ENCODE peak calls at places on chromosomes 16 and 17, in seven cellular contexts. N, R, Z, F, X, J and H are unnamed samples. For H3K36me3, the result is how much of the 10 kb centered on the place peaks cover.

GRCh38 chr17:62703269-62703775 is 75.9 kb downstream of the MRC2 start:
- DNase-seq in N (no peak), R (peak), Z (peak), F (no peak), X (no peak), J (no peak), H (peak)

GRCh38 chr16:82987767-82988166 is 361.0 kb downstream of the CDH13 start:
- DNase-seq in N (no peak), R (peak), Z (no peak), F (no peak), X (no peak), J (no peak), H (no peak)

GRCh38 chr17:46963571-46963970 is 15.5 kb downstream of the RPRML start:
- DNase-seq in N (no peak), R (no peak), Z (no peak), F (no peak), X (no peak), J (no peak), H (no peak)

GRCh38 chr17:4375039-4375748 is 8.7 kb upstream of the UBE2G1 start:
- DNase-seq in N (no peak), R (no peak), Z (no peak), F (no peak), X (no peak), J (peak), H (no peak)

GRCh38 chr17:66540131-66540781 is 237.8 kb downstream of the PRKCA start:
- DNase-seq in N (peak), R (peak), Z (no peak), F (peak), X (peak), J (no peak), H (peak)

GRCh38 chr16:83954577-83955016 is 1.6 kb downstream of the OSGIN1 start:
- DNase-seq in N (no peak), R (peak), Z (no peak), F (peak), X (no peak), J (no peak), H (peak)

GRCh38 chr16:963913-964695 is 6.7 kb downstream of the LMF1 start:
- DNase-seq in N (no peak), R (no peak), Z (peak), F (no peak), X (no peak), J (no peak), H (no peak)

GRCh38 chr16:69107311-69107962 is 2.0 kb downstream of the HAS3 start:
- DNase-seq in N (peak), R (peak), Z (peak), F (peak), X (peak), J (no peak), H (no peak)

GRCh38 chr17:48472485-48473281 is 42.7 kb upstream of the SKAP1 start:
- DNase-seq in N (peak), R (peak), Z (no peak), F (peak), X (no peak), J (no peak), H (no peak)

GRCh38 chr17:33858121-33858520 is 397.0 kb upstream of the CCL2 start:
- DNase-seq in N (no peak), R (no peak), Z (no peak), F (peak), X (no peak), J (no peak), H (no peak)

GRCh38 chr16:49494386-49495150 is 121.0 kb downstream of the C16orf78 start:
- DNase-seq in N (no peak), R (no peak), Z (no peak), F (no peak), X (no peak), J (no peak), H (no peak)

GRCh38 chr16:57044931-57045693 is 47.3 kb upstream of the CPNE2 start:
- DNase-seq in N (no peak), R (no peak), Z (no peak), F (no peak), X (no peak), J (no peak), H (no peak)

GRCh38 chr17:48555183-48555615 is 10.3 kb upstream of the HOXB2 start:
- DNase-seq in N (no peak), R (peak), Z (peak), F (no peak), X (no peak), J (no peak), H (no peak)

GRCh38 chr17:57341611-57342010 is 85.3 kb downstream of the MSI2 start:
- DNase-seq in N (no peak), R (no peak), Z (no peak), F (no peak), X (no peak), J (no peak), H (no peak)

GRCh38 chr16:81442220-81442908 is 2.2 kb upstream of the CMIP start:
- DNase-seq in N (no peak), R (no peak), Z (no peak), F (no peak), X (no peak), J (no peak), H (no peak)

GRCh38 chr16:81259916-81260315 is 21.4 kb downstream of the BCO1 start:
- DNase-seq in N (no peak), R (peak), Z (no peak), F (no peak), X (no peak), J (no peak), H (no peak)

GRCh38 chr17:68378202-68379149 is 78.8 kb downstream of the WIPI1 start:
- DNase-seq in N (peak), R (peak), Z (peak), F (peak), X (no peak), J (no peak), H (peak)

GRCh38 chr16:48156790-48157209 is 1.0 kb upstream of the ABCC12 start:
- DNase-seq in N (peak), R (peak), Z (peak), F (peak), X (peak), J (no peak), H (peak)

GRCh38 chr16:28590384-28591340 is 6.2 kb downstream of the SULT1A2 start:
- DNase-seq in N (no peak), R (no peak), Z (no peak), F (no peak), X (no peak), J (no peak), H (no peak)

GRCh38 chr16:85018529-85019236 is 7.3 kb upstream of the ZDHHC7 start:
- DNase-seq in N (no peak), R (no peak), Z (no peak), F (no peak), X (no peak), J (no peak), H (no peak)

GRCh38 chr17:67862614-67863217 is 37.4 kb downstream of the BPTF start:
- DNase-seq in N (peak), R (peak), Z (no peak), F (peak), X (no peak), J (no peak), H (no peak)

GRCh38 chr17:75823257-75824041 is 20.8 kb downstream of the UNC13D start:
- DNase-seq in N (no peak), R (no peak), Z (no peak), F (no peak), X (no peak), J (no peak), H (no peak)

GRCh38 chr16:29983420-29984136 is 9.9 kb downstream of the TAOK2 start:
- DNase-seq in N (no peak), R (peak), Z (no peak), F (no peak), X (no peak), J (no peak), H (peak)

GRCh38 chr17:44331249-44331760 is 6.7 kb upstream of the SLC25A39 start:
- DNase-seq in N (peak), R (peak), Z (peak), F (peak), X (peak), J (no peak), H (peak)

GRCh38 chr17:80107231-80108021 is 6.0 kb downstream of the GAA start:
- DNase-seq in N (no peak), R (no peak), Z (no peak), F (no peak), X (no peak), J (no peak), H (no peak)

GRCh38 chr17:47239663-47240374 is 13.8 kb upstream of the ITGB3 start:
- DNase-seq in N (no peak), R (peak), Z (peak), F (no peak), X (no peak), J (peak), H (peak)

GRCh38 chr16:21260870-21261791 is 17.0 kb downstream of the CRYM start:
- DNase-seq in N (no peak), R (peak), Z (peak), F (no peak), X (no peak), J (no peak), H (peak)

GRCh38 chr16:77918792-77919707 is 103.3 kb upstream of the CLEC3A start:
- DNase-seq in N (no peak), R (no peak), Z (peak), F (no peak), X (no peak), J (no peak), H (no peak)

GRCh38 chr17:65013613-65014391 is 42.7 kb downstream of the GNA13 start:
- DNase-seq in N (no peak), R (peak), Z (no peak), F (peak), X (no peak), J (no peak), H (peak)

GRCh38 chr17:74360993-74361612 is 565 bp downstream of the BTBD17 start:
- DNase-seq in N (peak), R (no peak), Z (no peak), F (peak), X (peak), J (no peak), H (no peak)

GRCh38 chr16:3467182-3467581 is 23.7 kb downstream of the NAA60 start:
- DNase-seq in N (no peak), R (no peak), Z (no peak), F (no peak), X (no peak), J (no peak), H (no peak)

GRCh38 chr16:78461496-78461938 is 362.1 kb downstream of the WWOX start:
- DNase-seq in N (no peak), R (no peak), Z (no peak), F (no peak), X (no peak), J (no peak), H (peak)

GRCh38 chr17:57747221-57748017 is 2.3 kb upstream of the CCDC182 start:
- DNase-seq in N (peak), R (peak), Z (peak), F (peak), X (no peak), J (no peak), H (peak)

GRCh38 chr16:87635541-87636049 is 33.3 kb downstream of the JPH3 start:
- DNase-seq in N (peak), R (peak), Z (peak), F (peak), X (peak), J (no peak), H (peak)

GRCh38 chr17:13560935-13561334 is 40.8 kb downstream of the HS3ST3A1 start:
- DNase-seq in N (no peak), R (no peak), Z (no peak), F (no peak), X (no peak), J (no peak), H (no peak)

GRCh38 chr17:13562271-13562800 is 39.4 kb downstream of the HS3ST3A1 start:
- DNase-seq in N (no peak), R (peak), Z (no peak), F (no peak), X (no peak), J (no peak), H (peak)

GRCh38 chr17:13563916-13564315 is 37.8 kb downstream of the HS3ST3A1 start:
- DNase-seq in N (no peak), R (no peak), Z (no peak), F (no peak), X (no peak), J (no peak), H (no peak)

GRCh38 chr17:13558588-13558987 is 43.1 kb downstream of the HS3ST3A1 start:
- DNase-seq in N (no peak), R (peak), Z (no peak), F (no peak), X (no peak), J (no peak), H (no peak)

DNA sequence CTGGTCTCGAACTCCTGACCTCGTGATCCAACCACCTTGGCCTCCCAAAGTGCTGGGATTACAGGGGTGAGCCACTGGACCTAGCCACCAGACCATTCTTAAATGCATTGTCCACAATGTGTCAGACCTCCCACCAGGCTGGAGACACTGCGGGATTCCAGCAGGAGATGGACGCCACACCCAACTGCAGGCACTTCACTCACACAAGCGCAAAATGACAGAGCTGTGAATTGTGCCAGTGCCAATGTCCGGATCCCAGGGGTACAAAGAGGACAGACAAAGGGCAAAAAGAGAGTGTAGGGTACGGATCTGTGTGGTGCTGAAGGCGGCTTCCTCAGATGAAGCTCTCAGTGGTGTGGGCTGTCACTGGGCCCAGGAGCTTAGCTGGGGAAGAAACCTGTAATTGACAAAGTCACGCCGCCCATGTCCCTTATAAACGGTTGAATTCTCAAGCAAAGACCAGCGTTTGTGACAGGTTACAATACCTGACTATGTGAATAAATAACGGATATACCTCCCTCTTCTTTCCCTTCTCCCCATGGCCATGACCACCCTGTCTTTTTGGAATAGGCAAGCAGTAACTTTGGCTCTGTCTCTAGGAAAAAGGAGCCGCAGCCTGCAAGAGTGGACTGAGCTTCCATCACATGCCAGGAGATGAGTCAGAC is 40.0 kb downstream of the HS3ST3A1 start:
- DNase-seq in N (no peak), R (no peak), Z (no peak), F (no peak), X (no peak), J (no peak), H (no peak)
- H3K9ac ChIP-seq in N (no peak), R (peak), Z (no peak), F (no peak), X (no peak), J (no peak), H (peak)

GRCh38 chr17:7317161-7317803 is 2.1 kb upstream of the GPS2 start:
- DNase-seq in N (no peak), R (no peak), Z (no peak), F (no peak), X (no peak), J (no peak), H (no peak)
- H3K36me3 ChIP-seq in N (under half), R (under half), Z (under half), F (under half), X (half or more), J (under half), H (half or more)

DNA sequence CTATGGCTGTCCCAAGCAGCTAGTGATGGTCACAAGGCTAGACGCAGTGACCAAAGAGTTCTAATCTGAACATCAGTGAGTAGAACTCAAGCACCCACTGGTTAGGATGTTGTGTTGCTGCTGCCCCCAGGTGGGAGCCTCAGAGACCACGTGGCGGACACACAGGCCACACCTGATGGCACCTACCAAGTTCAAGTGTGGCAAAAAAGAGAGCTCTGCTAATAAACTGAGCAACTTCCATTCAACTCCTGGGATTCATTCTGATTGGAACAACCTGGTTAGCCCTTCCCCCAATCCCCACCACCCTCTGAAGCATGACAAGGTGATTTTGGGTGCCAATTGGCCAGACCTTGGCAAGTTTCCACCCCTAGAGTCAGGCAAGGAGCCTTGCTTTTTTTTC is 3.5 kb upstream of the LCMT1 start:
- DNase-seq in N (no peak), R (no peak), Z (no peak), F (peak), X (no peak), J (no peak), H (no peak)
- H3K9ac ChIP-seq in N (no peak), R (no peak), Z (no peak), F (no peak), X (no peak), J (no peak), H (no peak)

GRCh38 chr17:82085931-82086764 is 11.9 kb downstream of the FASN start:
- DNase-seq in N (no peak), R (no peak), Z (no peak), F (no peak), X (no peak), J (no peak), H (no peak)

GRCh38 chr17:82089723-82090548 is 8.1 kb downstream of the FASN start:
- DNase-seq in N (no peak), R (no peak), Z (no peak), F (no peak), X (no peak), J (no peak), H (no peak)

GRCh38 chr17:82088838-82089722 is 9.0 kb downstream of the FASN start:
- DNase-seq in N (no peak), R (no peak), Z (no peak), F (no peak), X (no peak), J (no peak), H (no peak)

GRCh38 chr17:82086941-82087906 is 10.8 kb downstream of the FASN start:
- DNase-seq in N (no peak), R (no peak), Z (no peak), F (no peak), X (no peak), J (no peak), H (no peak)

GRCh38 chr17:82087961-82088837 is 9.8 kb downstream of the FASN start:
- DNase-seq in N (no peak), R (no peak), Z (no peak), F (no peak), X (no peak), J (no peak), H (no peak)
- H3K36me3 ChIP-seq in N (under half), R (under half), Z (half or more), F (half or more), X (half or more), J (under half), H (half or more)

DNA sequence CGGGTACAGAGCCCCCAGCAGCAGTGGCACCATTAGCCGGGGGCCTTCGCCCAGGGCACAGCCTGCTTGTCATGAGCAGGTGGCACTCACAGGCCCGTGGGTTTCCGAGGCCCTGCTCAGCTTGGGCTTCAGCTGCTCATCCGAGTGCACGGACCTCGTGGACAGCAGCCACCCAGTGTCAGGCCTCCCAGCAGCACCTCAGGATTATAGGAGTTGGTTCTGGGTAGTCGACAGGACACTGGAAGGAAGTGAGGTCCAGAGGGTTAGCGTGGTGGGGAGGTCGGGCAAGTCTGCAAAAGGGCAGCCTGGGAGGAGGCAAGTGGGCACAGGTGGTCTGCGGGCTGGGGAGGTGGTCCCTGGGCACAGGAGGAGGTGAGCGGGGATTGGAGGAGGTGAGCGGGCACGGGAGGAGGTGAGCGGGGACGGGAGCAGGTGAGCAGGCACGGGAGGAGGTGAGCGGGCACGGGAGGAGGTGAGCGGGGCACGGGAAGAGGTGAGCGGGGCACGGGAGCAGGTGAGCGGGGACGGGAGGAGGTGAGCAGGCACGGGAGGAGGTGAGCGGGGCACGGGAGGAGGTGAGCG is 5.1 kb upstream of the CPNE7 start:
- DNase-seq in N (no peak), R (no peak), Z (no peak), F (no peak), X (no peak), J (no peak), H (no peak)
- H3K9ac ChIP-seq in N (no peak), R (no peak), Z (no peak), F (no peak), X (no peak), J (no peak), H (no peak)

GRCh38 chr16:53480394-53480793 is 22.6 kb downstream of the AKTIP start:
- DNase-seq in N (no peak), R (no peak), Z (no peak), F (no peak), X (no peak), J (no peak), H (no peak)

GRCh38 chr16:53482123-53482522 is 20.9 kb downstream of the AKTIP start:
- DNase-seq in N (no peak), R (peak), Z (peak), F (no peak), X (no peak), J (no peak), H (no peak)

GRCh38 chr16:53486230-53486629 is 16.8 kb downstream of the AKTIP start:
- DNase-seq in N (no peak), R (no peak), Z (no peak), F (no peak), X (no peak), J (no peak), H (no peak)

GRCh38 chr16:53489754-53490153 is 13.3 kb downstream of the AKTIP start:
- DNase-seq in N (no peak), R (no peak), Z (no peak), F (no peak), X (no peak), J (no peak), H (no peak)

DNA sequence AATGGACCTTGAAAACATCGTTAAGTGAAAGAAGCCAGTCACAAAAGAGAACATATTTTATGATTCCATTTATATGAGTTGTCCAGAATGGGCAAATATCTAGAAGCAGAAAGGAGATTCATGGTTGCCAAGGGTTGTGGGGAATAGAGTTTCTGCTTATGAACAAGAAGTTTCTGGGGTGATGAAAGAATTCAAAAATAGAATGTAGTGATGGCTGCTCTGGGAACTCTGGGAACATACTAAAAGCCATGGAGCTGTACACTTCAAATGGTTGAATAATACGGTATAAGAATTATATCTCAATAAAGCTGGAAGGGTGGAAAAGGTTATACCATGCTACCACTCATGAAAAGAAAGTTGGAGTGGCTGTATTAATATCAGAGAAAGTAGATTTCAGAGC is 18.5 kb downstream of the AKTIP start:
- DNase-seq in N (no peak), R (no peak), Z (no peak), F (no peak), X (no peak), J (no peak), H (no peak)
- H3K36me3 ChIP-seq in N (under half), R (under half), Z (under half), F (under half), X (under half), J (under half), H (half or more)

GRCh38 chr17:13523164-13523563 is 78.6 kb downstream of the HS3ST3A1 start:
- DNase-seq in N (no peak), R (no peak), Z (no peak), F (no peak), X (no peak), J (no peak), H (no peak)

GRCh38 chr17:13518271-13519000 is 83.3 kb downstream of the HS3ST3A1 start:
- DNase-seq in N (no peak), R (peak), Z (no peak), F (no peak), X (no peak), J (no peak), H (peak)

GRCh38 chr17:13522749-13523148 is 79.0 kb downstream of the HS3ST3A1 start:
- DNase-seq in N (no peak), R (no peak), Z (no peak), F (no peak), X (no peak), J (no peak), H (no peak)

GRCh38 chr17:13521784-13522183 is 79.9 kb downstream of the HS3ST3A1 start:
- DNase-seq in N (no peak), R (no peak), Z (no peak), F (no peak), X (no peak), J (no peak), H (no peak)

GRCh38 chr17:13520899-13521572 is 80.7 kb downstream of the HS3ST3A1 start:
- DNase-seq in N (no peak), R (peak), Z (no peak), F (no peak), X (no peak), J (peak), H (no peak)
- H3K9ac ChIP-seq in N (no peak), R (no peak), Z (no peak), F (no peak), X (no peak), J (no peak), H (no peak)